ENCODE peak calls at places on chromosomes 13 and 19, in ten cellular contexts. One of them, this sample, is unnamed.

GRCh38 chr19:42452590-42452989 is 9.8 kb upstream of the CXCL17 start:
- DNase-seq in endodermal cell: no peak
- DNase-seq in IMR-90: no peak
- DNase-seq in transverse colon: no peak
- DNase-seq in AG04450: no peak
- DNase-seq in left ventricle myocardium inferior: no peak
- DNase-seq in Peyer's patch: no peak
- DNase-seq in fibroblast of pulmonary artery: no peak
- DNase-seq in ascending aorta: no peak
- DNase-seq in foreskin fibroblast: no peak
- DNase-seq in this sample: no peak

GRCh38 chr19:3119782-3120380 is 16.0 kb upstream of the GNA15 start:
- DNase-seq in IMR-90: no peak
- DNase-seq in AG04450: no peak
- DNase-seq in ascending aorta: no peak
- DNase-seq in fibroblast of pulmonary artery: no peak
- DNase-seq in transverse colon: no peak
- DNase-seq in Peyer's patch: no peak
- DNase-seq in left ventricle myocardium inferior: no peak
- DNase-seq in endodermal cell: no peak
- DNase-seq in foreskin fibroblast: no peak
- DNase-seq in this sample: no peak

GRCh38 chr19:4140237-4140711 is 13.2 kb upstream of the CREB3L3 start:
- DNase-seq in IMR-90: peak
- DNase-seq in Peyer's patch: peak
- DNase-seq in AG04450: peak
- DNase-seq in fibroblast of pulmonary artery: peak
- DNase-seq in transverse colon: peak
- DNase-seq in ascending aorta: no peak
- DNase-seq in left ventricle myocardium inferior: no peak
- DNase-seq in foreskin fibroblast: peak
- DNase-seq in endodermal cell: peak
- DNase-seq in this sample: no peak

GRCh38 chr19:11624064-11624463 is 26.8 kb downstream of the ZNF627 start:
- DNase-seq in left ventricle myocardium inferior: no peak
- DNase-seq in ascending aorta: no peak
- DNase-seq in Peyer's patch: no peak
- DNase-seq in AG04450: no peak
- DNase-seq in foreskin fibroblast: peak
- DNase-seq in endodermal cell: no peak
- DNase-seq in transverse colon: no peak
- DNase-seq in fibroblast of pulmonary artery: peak
- DNase-seq in IMR-90: peak
- DNase-seq in this sample: no peak

GRCh38 chr13:42284068-42284467 is 12.1 kb downstream of the AKAP11 start:
- DNase-seq in left ventricle myocardium inferior: no peak
- DNase-seq in endodermal cell: no peak
- DNase-seq in ascending aorta: no peak
- DNase-seq in Peyer's patch: no peak
- DNase-seq in transverse colon: no peak
- DNase-seq in AG04450: no peak
- DNase-seq in foreskin fibroblast: no peak
- DNase-seq in fibroblast of pulmonary artery: no peak
- DNase-seq in IMR-90: no peak
- DNase-seq in this sample: no peak

GRCh38 chr19:5172859-5173577 is 167.6 kb downstream of the PTPRS start:
- DNase-seq in transverse colon: no peak
- DNase-seq in foreskin fibroblast: peak
- DNase-seq in fibroblast of pulmonary artery: peak
- DNase-seq in ascending aorta: no peak
- DNase-seq in AG04450: peak
- DNase-seq in endodermal cell: no peak
- DNase-seq in IMR-90: peak
- DNase-seq in Peyer's patch: no peak
- DNase-seq in left ventricle myocardium inferior: no peak
- DNase-seq in this sample: no peak

GRCh38 chr13:50891206-50891605 is 18.4 kb upstream of the RNASEH2B start:
- DNase-seq in fibroblast of pulmonary artery: no peak
- DNase-seq in transverse colon: no peak
- DNase-seq in Peyer's patch: no peak
- DNase-seq in ascending aorta: no peak
- DNase-seq in IMR-90: no peak
- DNase-seq in left ventricle myocardium inferior: no peak
- DNase-seq in endodermal cell: no peak
- DNase-seq in AG04450: no peak
- DNase-seq in foreskin fibroblast: no peak
- DNase-seq in this sample: no peak

GRCh38 chr19:38135150-38135998 is 88.6 kb downstream of the DPF1 start:
- DNase-seq in left ventricle myocardium inferior: no peak
- DNase-seq in AG04450: no peak
- DNase-seq in ascending aorta: no peak
- DNase-seq in IMR-90: peak
- DNase-seq in endodermal cell: no peak
- DNase-seq in fibroblast of pulmonary artery: no peak
- DNase-seq in transverse colon: no peak
- DNase-seq in foreskin fibroblast: peak
- DNase-seq in Peyer's patch: no peak
- DNase-seq in this sample: no peak

GRCh38 chr13:73138276-73138950 is 79.6 kb downstream of the KLF5 start:
- DNase-seq in AG04450: peak
- DNase-seq in IMR-90: peak
- DNase-seq in fibroblast of pulmonary artery: peak
- DNase-seq in ascending aorta: no peak
- DNase-seq in Peyer's patch: no peak
- DNase-seq in left ventricle myocardium inferior: no peak
- DNase-seq in transverse colon: no peak
- DNase-seq in foreskin fibroblast: peak
- DNase-seq in endodermal cell: no peak
- DNase-seq in this sample: no peak

GRCh38 chr19:2164020-2164988 is 571 bp downstream of the DOT1L start:
- DNase-seq in endodermal cell: no peak
- DNase-seq in Peyer's patch: no peak
- DNase-seq in fibroblast of pulmonary artery: no peak
- DNase-seq in left ventricle myocardium inferior: no peak
- DNase-seq in AG04450: no peak
- DNase-seq in IMR-90: no peak
- DNase-seq in ascending aorta: no peak
- DNase-seq in foreskin fibroblast: peak
- DNase-seq in transverse colon: no peak
- DNase-seq in this sample: peak

GRCh38 chr19:15810335-15810734 is 5.1 kb downstream of the OR10H1 start:
- DNase-seq in transverse colon: peak
- DNase-seq in AG04450: no peak
- DNase-seq in foreskin fibroblast: no peak
- DNase-seq in endodermal cell: no peak
- DNase-seq in Peyer's patch: no peak
- DNase-seq in fibroblast of pulmonary artery: no peak
- DNase-seq in left ventricle myocardium inferior: no peak
- DNase-seq in IMR-90: no peak
- DNase-seq in ascending aorta: no peak
- DNase-seq in this sample: no peak

GRCh38 chr13:100987993-100988392 is 313.4 kb upstream of the TMTC4 start:
- DNase-seq in ascending aorta: no peak
- DNase-seq in left ventricle myocardium inferior: no peak
- DNase-seq in Peyer's patch: no peak
- DNase-seq in AG04450: peak
- DNase-seq in endodermal cell: peak
- DNase-seq in transverse colon: no peak
- DNase-seq in fibroblast of pulmonary artery: peak
- DNase-seq in foreskin fibroblast: peak
- DNase-seq in IMR-90: peak
- DNase-seq in this sample: no peak

GRCh38 chr13:48542581-48543341 is 9.9 kb upstream of the RCBTB2 start:
- DNase-seq in foreskin fibroblast: peak
- DNase-seq in AG04450: no peak
- DNase-seq in ascending aorta: no peak
- DNase-seq in left ventricle myocardium inferior: peak
- DNase-seq in transverse colon: peak
- DNase-seq in fibroblast of pulmonary artery: peak
- DNase-seq in endodermal cell: peak
- DNase-seq in IMR-90: peak
- DNase-seq in Peyer's patch: peak
- DNase-seq in this sample: peak

GRCh38 chr13:22238269-22238668 is 567.4 kb downstream of the FGF9 start:
- DNase-seq in IMR-90: no peak
- DNase-seq in transverse colon: no peak
- DNase-seq in Peyer's patch: no peak
- DNase-seq in AG04450: no peak
- DNase-seq in foreskin fibroblast: no peak
- DNase-seq in ascending aorta: no peak
- DNase-seq in endodermal cell: no peak
- DNase-seq in left ventricle myocardium inferior: no peak
- DNase-seq in fibroblast of pulmonary artery: no peak
- DNase-seq in this sample: no peak

GRCh38 chr13:94329277-94329676 is 150.2 kb downstream of the DCT start:
- DNase-seq in transverse colon: no peak
- DNase-seq in fibroblast of pulmonary artery: peak
- DNase-seq in IMR-90: peak
- DNase-seq in foreskin fibroblast: peak
- DNase-seq in ascending aorta: no peak
- DNase-seq in left ventricle myocardium inferior: peak
- DNase-seq in endodermal cell: no peak
- DNase-seq in AG04450: no peak
- DNase-seq in Peyer's patch: no peak
- DNase-seq in this sample: no peak

GRCh38 chr13:107301724-107302374 is 733.9 kb upstream of the ARGLU1 start:
- DNase-seq in ascending aorta: no peak
- DNase-seq in left ventricle myocardium inferior: no peak
- DNase-seq in transverse colon: no peak
- DNase-seq in endodermal cell: no peak
- DNase-seq in fibroblast of pulmonary artery: peak
- DNase-seq in IMR-90: no peak
- DNase-seq in AG04450: no peak
- DNase-seq in foreskin fibroblast: no peak
- DNase-seq in Peyer's patch: no peak
- DNase-seq in this sample: no peak

GRCh38 chr13:101747039-101747438 is 294.6 kb downstream of the ITGBL1 start:
- DNase-seq in IMR-90: no peak
- DNase-seq in left ventricle myocardium inferior: no peak
- DNase-seq in fibroblast of pulmonary artery: no peak
- DNase-seq in foreskin fibroblast: no peak
- DNase-seq in Peyer's patch: no peak
- DNase-seq in endodermal cell: no peak
- DNase-seq in transverse colon: no peak
- DNase-seq in ascending aorta: no peak
- DNase-seq in AG04450: no peak
- DNase-seq in this sample: no peak

GRCh38 chr13:109271061-109271460 is 515.3 kb downstream of the IRS2 start:
- DNase-seq in AG04450: no peak
- DNase-seq in fibroblast of pulmonary artery: no peak
- DNase-seq in endodermal cell: no peak
- DNase-seq in Peyer's patch: no peak
- DNase-seq in IMR-90: no peak
- DNase-seq in transverse colon: no peak
- DNase-seq in left ventricle myocardium inferior: no peak
- DNase-seq in ascending aorta: no peak
- DNase-seq in foreskin fibroblast: no peak
- DNase-seq in this sample: no peak

GRCh38 chr13:109273326-109273751 is 513.0 kb downstream of the IRS2 start:
- DNase-seq in left ventricle myocardium inferior: no peak
- DNase-seq in IMR-90: peak
- DNase-seq in transverse colon: no peak
- DNase-seq in AG04450: no peak
- DNase-seq in fibroblast of pulmonary artery: peak
- DNase-seq in foreskin fibroblast: peak
- DNase-seq in endodermal cell: no peak
- DNase-seq in ascending aorta: no peak
- DNase-seq in Peyer's patch: no peak
- DNase-seq in this sample: no peak

GRCh38 chr13:109272595-109273325 is 513.6 kb downstream of the IRS2 start:
- DNase-seq in AG04450: no peak
- DNase-seq in ascending aorta: no peak
- DNase-seq in transverse colon: no peak
- DNase-seq in left ventricle myocardium inferior: no peak
- DNase-seq in fibroblast of pulmonary artery: peak
- DNase-seq in endodermal cell: no peak
- DNase-seq in Peyer's patch: no peak
- DNase-seq in foreskin fibroblast: no peak
- DNase-seq in IMR-90: peak
- DNase-seq in this sample: no peak

GRCh38 chr13:109271991-109272454 is 514.4 kb downstream of the IRS2 start:
- DNase-seq in foreskin fibroblast: no peak
- DNase-seq in ascending aorta: no peak
- DNase-seq in fibroblast of pulmonary artery: no peak
- DNase-seq in endodermal cell: peak
- DNase-seq in AG04450: no peak
- DNase-seq in left ventricle myocardium inferior: no peak
- DNase-seq in IMR-90: no peak
- DNase-seq in transverse colon: no peak
- DNase-seq in Peyer's patch: no peak
- DNase-seq in this sample: no peak

GRCh38 chr13:109271555-109271954 is 514.8 kb downstream of the IRS2 start:
- DNase-seq in Peyer's patch: no peak
- DNase-seq in left ventricle myocardium inferior: no peak
- DNase-seq in transverse colon: no peak
- DNase-seq in AG04450: no peak
- DNase-seq in IMR-90: no peak
- DNase-seq in foreskin fibroblast: no peak
- DNase-seq in endodermal cell: no peak
- DNase-seq in ascending aorta: no peak
- DNase-seq in fibroblast of pulmonary artery: no peak
- DNase-seq in this sample: no peak
- H3K4me3 ChIP-seq in Peyer's patch: no peak
- H3K4me3 ChIP-seq in left ventricle myocardium inferior: no peak
- H3K4me3 ChIP-seq in transverse colon: no peak
- H3K4me3 ChIP-seq in AG04450: no peak
- H3K4me3 ChIP-seq in IMR-90: no peak
- H3K4me3 ChIP-seq in foreskin fibroblast: no peak
- H3K4me3 ChIP-seq in endodermal cell: peak
- H3K4me3 ChIP-seq in ascending aorta: no peak
- H3K4me3 ChIP-seq in fibroblast of pulmonary artery: no peak
- H3K4me3 ChIP-seq in this sample: no peak

GRCh38 chr19:34556500-34556899 is 74.9 kb downstream of the WTIP start:
- DNase-seq in endodermal cell: peak
- DNase-seq in AG04450: no peak
- DNase-seq in transverse colon: peak
- DNase-seq in ascending aorta: no peak
- DNase-seq in fibroblast of pulmonary artery: peak
- DNase-seq in IMR-90: no peak
- DNase-seq in foreskin fibroblast: peak
- DNase-seq in Peyer's patch: no peak
- DNase-seq in left ventricle myocardium inferior: no peak
- DNase-seq in this sample: no peak
- TF ChIP-seq CTCF in endodermal cell: peak
- TF ChIP-seq CTCF in AG04450: peak
- TF ChIP-seq CTCF in transverse colon: no peak
- TF ChIP-seq CTCF in ascending aorta: no peak
- TF ChIP-seq CTCF in fibroblast of pulmonary artery: peak
- TF ChIP-seq CTCF in IMR-90: peak
- TF ChIP-seq CTCF in foreskin fibroblast: peak
- TF ChIP-seq CTCF in Peyer's patch: peak
- TF ChIP-seq CTCF in left ventricle myocardium inferior: peak
- TF ChIP-seq CTCF in this sample: no peak

GRCh38 chr13:77478645-77478997 is 56.9 kb upstream of the SCEL start:
- DNase-seq in IMR-90: no peak
- DNase-seq in endodermal cell: no peak
- DNase-seq in fibroblast of pulmonary artery: no peak
- DNase-seq in AG04450: no peak
- DNase-seq in transverse colon: no peak
- DNase-seq in Peyer's patch: no peak
- DNase-seq in left ventricle myocardium inferior: no peak
- DNase-seq in ascending aorta: no peak
- DNase-seq in foreskin fibroblast: no peak
- DNase-seq in this sample: no peak
- H3K4me3 ChIP-seq in IMR-90: no peak
- H3K4me3 ChIP-seq in endodermal cell: peak
- H3K4me3 ChIP-seq in fibroblast of pulmonary artery: peak
- H3K4me3 ChIP-seq in AG04450: no peak
- H3K4me3 ChIP-seq in transverse colon: peak
- H3K4me3 ChIP-seq in Peyer's patch: no peak
- H3K4me3 ChIP-seq in left ventricle myocardium inferior: peak
- H3K4me3 ChIP-seq in ascending aorta: peak
- H3K4me3 ChIP-seq in foreskin fibroblast: peak
- H3K4me3 ChIP-seq in this sample: no peak

GRCh38 chr13:49549289-49549688 is 36.1 kb downstream of the RCBTB1 start:
- DNase-seq in IMR-90: no peak
- DNase-seq in endodermal cell: peak
- DNase-seq in Peyer's patch: no peak
- DNase-seq in AG04450: no peak
- DNase-seq in transverse colon: no peak
- DNase-seq in left ventricle myocardium inferior: no peak
- DNase-seq in fibroblast of pulmonary artery: no peak
- DNase-seq in ascending aorta: no peak
- DNase-seq in foreskin fibroblast: no peak
- DNase-seq in this sample: no peak
- TF ChIP-seq CTCF in IMR-90: no peak
- TF ChIP-seq CTCF in endodermal cell: peak
- TF ChIP-seq CTCF in Peyer's patch: no peak
- TF ChIP-seq CTCF in AG04450: peak
- TF ChIP-seq CTCF in transverse colon: no peak
- TF ChIP-seq CTCF in left ventricle myocardium inferior: peak
- TF ChIP-seq CTCF in fibroblast of pulmonary artery: no peak
- TF ChIP-seq CTCF in ascending aorta: no peak
- TF ChIP-seq CTCF in foreskin fibroblast: no peak
- TF ChIP-seq CTCF in this sample: no peak

This sample was measured in lower leg skin.